ENCODE peak calls at places on chromosomes 12 and 14, in nine cellular contexts. T is spleen, U is upper lobe of right lung, Q is PC-3, Z is thyroid gland, G is keratinocyte, X is GM12865, I is NB4, D is AG10803. O is an unnamed sample.

GRCh38 chr14:38342803-38343202 is 86.9 kb upstream of the CLEC14A start:
- DNase-seq in T (peak; percentile 55), U (no peak), Q (peak; percentile 89), Z (no peak), G (no peak), X (no peak), I (no peak), D (peak; percentile 89), O (no peak)

GRCh38 chr12:50053583-50053982 is 3.8 kb upstream of the ASIC1 start:
- DNase-seq in T (no peak), U (no peak), Q (no peak), Z (no peak), G (no peak), X (no peak), I (peak; percentile 85), D (no peak), O (no peak)

GRCh38 chr12:20646239-20646827 is 48.8 kb upstream of the SLCO1C1 start:
- DNase-seq in T (no peak), U (no peak), Q (peak; percentile 54), Z (no peak), G (no peak), X (peak; percentile 29), I (peak; percentile 76), D (peak; percentile 49), O (no peak)

GRCh38 chr12:67578976-67579661 is 69.4 kb upstream of the DYRK2 start:
- DNase-seq in T (no peak), U (no peak), Q (no peak), Z (no peak), G (no peak), X (no peak), I (peak; percentile 6), D (no peak), O (no peak)

GRCh38 chr12:93841671-93842070 is 164.5 kb downstream of the CRADD start:
- DNase-seq in T (no peak), U (no peak), Q (no peak), Z (no peak), G (no peak), X (no peak), I (no peak), D (no peak), O (no peak)

GRCh38 chr14:102096569-102097188 is 9.8 kb upstream of the HSP90AA1 start:
- DNase-seq in T (peak; percentile 90), U (peak; percentile 87), Q (peak; percentile 85), Z (peak; percentile 96), G (no peak), X (peak; percentile 61), I (peak; percentile 73), D (peak; percentile 71), O (peak; percentile 92)

GRCh38 chr14:68363841-68364711 is 428.8 kb downstream of the ZFP36L1 start:
- DNase-seq in T (peak; percentile 85), U (peak; percentile 78), Q (no peak), Z (no peak), G (no peak), X (no peak), I (no peak), D (no peak), O (no peak)

GRCh38 chr12:67911293-67911637 is 78.0 kb upstream of the IFNG-AS1 start:
- DNase-seq in T (no peak), U (no peak), Q (no peak), Z (peak; percentile 70), G (no peak), X (no peak), I (no peak), D (no peak), O (no peak)

GRCh38 chr14:81562818-81563217 is 29.2 kb upstream of the SEL1L start:
- DNase-seq in T (no peak), U (no peak), Q (no peak), Z (no peak), G (no peak), X (no peak), I (no peak), D (no peak), O (no peak)

GRCh38 chr12:81327458-81327857 is 249.6 kb downstream of the ACSS3 start:
- DNase-seq in T (no peak), U (no peak), Q (no peak), Z (no peak), G (no peak), X (no peak), I (no peak), D (no peak), O (no peak)

GRCh38 chr14:67524152-67524963 is 8.7 kb upstream of the PLEKHH1 start:
- DNase-seq in T (no peak), U (no peak), Q (peak; percentile 45), Z (no peak), G (no peak), X (no peak), I (peak; percentile 19), D (no peak), O (peak; percentile 34)

GRCh38 chr12:83388551-83388950 is 701.8 kb downstream of the TMTC2 start:
- DNase-seq in T (no peak), U (no peak), Q (no peak), Z (no peak), G (no peak), X (peak; percentile 13), I (no peak), D (no peak), O (no peak)

GRCh38 chr12:15707516-15708199 is 81.5 kb downstream of the EPS8 start:
- DNase-seq in T (no peak), U (no peak), Q (no peak), Z (no peak), G (no peak), X (no peak), I (no peak), D (no peak), O (no peak)

GRCh38 chr14:59262717-59263469 is 74.4 kb downstream of the DAAM1 start:
- DNase-seq in T (no peak), U (no peak), Q (peak; percentile 77), Z (no peak), G (no peak), X (no peak), I (no peak), D (no peak), O (peak; percentile 51)

GRCh38 chr14:72478397-72479025 is 415.4 kb downstream of the DPF3 start:
- DNase-seq in T (no peak), U (no peak), Q (no peak), Z (peak; percentile 89), G (no peak), X (no peak), I (no peak), D (no peak), O (no peak)

GRCh38 chr14:81219821-81220487 is 805 bp downstream of the GTF2A1 start:
- DNase-seq in T (peak; percentile 91), U (peak; percentile 81), Q (peak; percentile 24), Z (peak; percentile 55), G (no peak), X (peak; percentile 63), I (peak; percentile 56), D (peak; percentile 30), O (peak; percentile 34)

GRCh38 chr12:52903855-52904508 is 894 bp downstream of the KRT8 start:
- DNase-seq in T (no peak), U (peak; percentile 86), Q (peak; percentile 75), Z (peak; percentile 80), G (no peak), X (peak; percentile 21), I (peak; percentile 90), D (no peak), O (peak; percentile 64)

GRCh38 chr14:39434401-39434800 is 2.2 kb upstream of the FBXO33 start:
- DNase-seq in T (no peak), U (no peak), Q (peak; percentile 50), Z (no peak), G (no peak), X (no peak), I (no peak), D (no peak), O (no peak)

DNA sequence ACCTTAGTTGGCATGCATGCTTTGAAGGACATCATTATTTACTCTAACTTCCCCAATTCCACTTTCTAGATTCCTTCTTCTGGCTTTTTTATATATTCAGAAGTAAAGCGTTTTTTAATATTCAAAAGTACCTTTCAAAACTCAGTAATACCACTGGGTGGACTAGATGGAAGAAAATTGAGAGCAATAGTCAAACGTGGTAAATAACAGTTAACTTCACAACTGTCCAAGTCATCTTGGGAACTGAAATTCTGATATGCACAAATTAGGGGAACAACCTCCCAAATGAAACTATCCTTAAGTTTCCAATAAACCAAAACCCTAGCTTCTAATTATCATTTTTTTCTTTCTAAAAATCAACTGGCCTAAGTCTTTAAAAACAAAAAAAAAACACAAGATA is 9.0 kb downstream of the SINHCAF start:
- DNase-seq in T (no peak), U (no peak), Q (no peak), Z (no peak), G (no peak), X (no peak), I (no peak), D (no peak), O (no peak)
- H3K4me3 ChIP-seq in T (peak overlapping the region; percentile 23), U (peak overlapping the region; percentile 41), Q (peak overlapping the region; percentile 60), Z (peak overlapping the region; percentile 0), G (peak overlapping the region; percentile 42), X (peak overlapping the region; percentile 94), I (peak overlapping the region; percentile 45), D (peak overlapping the region; percentile 35), O (no peak overlapping the region)

GRCh38 chr12:75816892-75817291 is 214.7 kb downstream of the PHLDA1 start:
- DNase-seq in T (no peak), U (no peak), Q (peak; percentile 92), Z (no peak), G (peak; percentile 85), X (no peak), I (peak; percentile 47), D (peak; percentile 76), O (no peak)
- TF ChIP-seq CTCF in T (no peak), U (no peak), Q (peak; percentile 76), Z (peak; percentile 12), G (peak; percentile 48), X (no peak), I (no peak), D (no peak), O (no peak)

GRCh38 chr12:27551172-27551840 is 27.3 kb downstream of the PPFIBP1 start:
- DNase-seq in T (no peak), U (no peak), Q (no peak), Z (no peak), G (no peak), X (no peak), I (no peak), D (no peak), O (no peak)
- H3K4me3 ChIP-seq in T (no peak overlapping the region), U (no peak overlapping the region), Q (no peak overlapping the region), Z (no peak overlapping the region), G (peak overlapping the region; percentile 25), X (no peak overlapping the region), I (no peak overlapping the region), D (no peak overlapping the region), O (no peak overlapping the region)

GRCh38 chr12:46383654-46384450 is 11.3 kb upstream of the SLC38A2 start:
- DNase-seq in T (peak; percentile 95), U (peak; percentile 95), Q (peak; percentile 78), Z (peak; percentile 94), G (no peak), X (peak; percentile 89), I (peak; percentile 79), D (peak; percentile 98), O (peak; percentile 92)

GRCh38 chr12:46382425-46382973 is 9.9 kb upstream of the SLC38A2 start:
- DNase-seq in T (no peak), U (no peak), Q (peak; percentile 27), Z (peak; percentile 20), G (no peak), X (no peak), I (peak; percentile 54), D (no peak), O (peak; percentile 37)

GRCh38 chr12:46384451-46385301 is 12.1 kb upstream of the SLC38A2 start:
- DNase-seq in T (no peak), U (no peak), Q (peak; percentile 70), Z (no peak), G (no peak), X (no peak), I (peak; percentile 47), D (peak; percentile 70), O (no peak)

GRCh38 chr12:46380881-46381280 is 8.3 kb upstream of the SLC38A2 start:
- DNase-seq in T (no peak), U (no peak), Q (no peak), Z (no peak), G (no peak), X (no peak), I (no peak), D (no peak), O (no peak)

GRCh38 chr12:46382974-46383653 is 10.5 kb upstream of the SLC38A2 start:
- DNase-seq in T (peak; percentile 98), U (peak; percentile 99), Q (peak; percentile 98), Z (peak; percentile 97), G (no peak), X (peak; percentile 97), I (peak; percentile 98), D (peak; percentile 98), O (peak; percentile 97)
- TF ChIP-seq CTCF in T (no peak), U (peak; percentile 22), Q (peak; percentile 40), Z (no peak), G (no peak), X (peak; percentile 21), I (no peak), D (peak; percentile 6), O (no peak)

O was measured in colonic mucosa.